ENCODE peak calls at places on chromosomes 16 and 17, in eight cellular contexts. C is ovary; A is CD8-positive, alpha-beta T cell; B is AG04450; P is SJCRH30; X is A549; J is skeletal muscle cell; K is heart right ventricle. D is an unnamed sample.

GRCh38 chr16:87968541-87968940 is 17.3 kb downstream of the BANP start:
- DNase-seq in C (no peak), A (no peak), B (peak), P (no peak), X (no peak), J (peak), K (no peak), D (no peak)

GRCh38 chr16:78034530-78034929 is 12.2 kb downstream of the CLEC3A start:
- DNase-seq in C (no peak), A (no peak), B (no peak), P (peak), X (no peak), J (no peak), K (no peak), D (no peak)

GRCh38 chr16:66495440-66495839 is 54.5 kb downstream of the TK2 start:
- DNase-seq in C (no peak), A (no peak), B (no peak), P (no peak), X (no peak), J (no peak), K (no peak), D (no peak)

GRCh38 chr16:11759997-11760396 is 17.3 kb upstream of the TXNDC11 start:
- DNase-seq in C (no peak), A (no peak), B (no peak), P (no peak), X (no peak), J (no peak), K (no peak), D (no peak)

GRCh38 chr17:13544292-13544691 is 57.4 kb downstream of the HS3ST3A1 start:
- DNase-seq in C (peak), A (no peak), B (peak), P (peak), X (peak), J (peak), K (no peak), D (no peak)

GRCh38 chr16:69194488-69194887 is 7.5 kb downstream of the SNTB2 start:
- DNase-seq in C (no peak), A (no peak), B (no peak), P (no peak), X (no peak), J (no peak), K (no peak), D (no peak)

GRCh38 chr16:3173892-3174617 is 13.9 kb upstream of the OR1F1 start:
- DNase-seq in C (no peak), A (no peak), B (no peak), P (peak), X (peak), J (no peak), K (no peak), D (no peak)

GRCh38 chr17:37239690-37240344 is 136.0 kb upstream of the C17orf78 start:
- DNase-seq in C (no peak), A (no peak), B (no peak), P (peak), X (peak), J (no peak), K (no peak), D (no peak)

GRCh38 chr17:63998050-63998720 is at the start of gene PRR29:
- DNase-seq in C (peak), A (peak), B (peak), P (peak), X (peak), J (no peak), K (peak), D (no peak)

GRCh38 chr16:68800257-68800875 is 43.0 kb upstream of the TANGO6 start:
- DNase-seq in C (peak), A (peak), B (peak), P (peak), X (peak), J (no peak), K (no peak), D (no peak)

GRCh38 chr17:35432176-35433074 is at the start of gene SLFN12:
- DNase-seq in C (peak), A (peak), B (peak), P (peak), X (no peak), J (peak), K (no peak), D (no peak)

GRCh38 chr16:67396775-67397450 is 3.6 kb upstream of the TPPP3 start:
- DNase-seq in C (no peak), A (no peak), B (no peak), P (peak), X (no peak), J (no peak), K (no peak), D (no peak)

GRCh38 chr17:58789160-58789559 is 33.5 kb downstream of the PPM1E start:
- DNase-seq in C (no peak), A (no peak), B (no peak), P (peak), X (no peak), J (no peak), K (no peak), D (no peak)

GRCh38 chr17:47611372-47612350 is 38.1 kb upstream of the KPNB1 start:
- DNase-seq in C (no peak), A (no peak), B (no peak), P (no peak), X (no peak), J (no peak), K (no peak), D (no peak)

GRCh38 chr16:4261557-4262172 is 11.2 kb downstream of the TFAP4 start:
- DNase-seq in C (peak), A (peak), B (no peak), P (peak), X (peak), J (no peak), K (peak), D (no peak)

GRCh38 chr17:3960764-3961163 is 3.5 kb downstream of the ATP2A3 start:
- DNase-seq in C (no peak), A (no peak), B (no peak), P (peak), X (no peak), J (peak), K (no peak), D (no peak)

GRCh38 chr17:19391432-19391831 is 4.4 kb upstream of the MFAP4 start:
- DNase-seq in C (no peak), A (no peak), B (no peak), P (no peak), X (no peak), J (no peak), K (no peak), D (no peak)

GRCh38 chr16:69057400-69058378 is 47.8 kb upstream of the HAS3 start:
- DNase-seq in C (no peak), A (no peak), B (no peak), P (no peak), X (peak), J (peak), K (no peak), D (no peak)

GRCh38 chr16:4172070-4172469 is 55.8 kb upstream of the ADCY9 start:
- DNase-seq in C (no peak), A (no peak), B (peak), P (no peak), X (no peak), J (no peak), K (no peak), D (no peak)

GRCh38 chr17:15918661-15919259 is 26.2 kb upstream of the ADORA2B start:
- DNase-seq in C (no peak), A (no peak), B (no peak), P (no peak), X (peak), J (no peak), K (peak), D (no peak)

GRCh38 chr16:46932802-46933201 is 40.7 kb downstream of the DNAJA2 start:
- DNase-seq in C (no peak), A (no peak), B (no peak), P (peak), X (no peak), J (no peak), K (no peak), D (no peak)

GRCh38 chr17:39393732-39394131 is 7.7 kb downstream of the FBXL20 start:
- DNase-seq in C (no peak), A (no peak), B (no peak), P (no peak), X (no peak), J (no peak), K (no peak), D (no peak)

GRCh38 chr17:51427259-51428255 is 167.2 kb downstream of the UTP18 start:
- DNase-seq in C (no peak), A (peak), B (no peak), P (peak), X (no peak), J (no peak), K (no peak), D (no peak)

GRCh38 chr16:14020141-14020540 is 51.0 kb upstream of the MRTFB start:
- DNase-seq in C (no peak), A (no peak), B (no peak), P (no peak), X (peak), J (no peak), K (no peak), D (no peak)

GRCh38 chr16:8496364-8496763 is 93.9 kb downstream of the TMEM114 start:
- DNase-seq in C (no peak), A (no peak), B (no peak), P (no peak), X (no peak), J (no peak), K (no peak), D (no peak)

GRCh38 chr17:35900280-35900679 is 20.1 kb upstream of the CCL5 start:
- DNase-seq in C (no peak), A (no peak), B (no peak), P (peak), X (no peak), J (no peak), K (no peak), D (no peak)

GRCh38 chr16:55222436-55222835 is 101.6 kb upstream of the IRX6 start:
- DNase-seq in C (no peak), A (no peak), B (no peak), P (no peak), X (no peak), J (no peak), K (no peak), D (no peak)

GRCh38 chr16:69818811-69819587 is 56.9 kb downstream of the WWP2 start:
- DNase-seq in C (no peak), A (no peak), B (no peak), P (no peak), X (no peak), J (no peak), K (no peak), D (no peak)

GRCh38 chr17:11921296-11921695 is 76.0 kb downstream of the ZNF18 start:
- DNase-seq in C (no peak), A (no peak), B (no peak), P (no peak), X (no peak), J (no peak), K (no peak), D (no peak)

GRCh38 chr16:69324013-69324531 is 6.3 kb downstream of the PDF start:
- DNase-seq in C (no peak), A (no peak), B (no peak), P (no peak), X (no peak), J (no peak), K (peak), D (no peak)

GRCh38 chr17:2906907-2907306 is 110.7 kb downstream of the RAP1GAP2 start:
- DNase-seq in C (no peak), A (no peak), B (no peak), P (no peak), X (no peak), J (no peak), K (no peak), D (no peak)

GRCh38 chr16:58589311-58589890 is 40.2 kb downstream of the CNOT1 start:
- DNase-seq in C (no peak), A (no peak), B (no peak), P (no peak), X (no peak), J (no peak), K (no peak), D (no peak)

GRCh38 chr17:9199474-9200196 is 178.3 kb downstream of the NTN1 start:
- DNase-seq in C (no peak), A (no peak), B (no peak), P (peak), X (no peak), J (no peak), K (no peak), D (no peak)

GRCh38 chr17:13885953-13886889 is 183.1 kb upstream of the COX10 start:
- DNase-seq in C (no peak), A (no peak), B (peak), P (peak), X (no peak), J (no peak), K (peak), D (no peak)

GRCh38 chr16:85757341-85757822 is 6.5 kb upstream of the C16orf74 start:
- DNase-seq in C (no peak), A (no peak), B (peak), P (peak), X (no peak), J (peak), K (no peak), D (no peak)

GRCh38 chr16:16167927-16168326 is 55.4 kb downstream of the ABCC6 start:
- DNase-seq in C (no peak), A (no peak), B (no peak), P (no peak), X (no peak), J (no peak), K (no peak), D (no peak)

GRCh38 chr17:17781591-17782424 is 55.0 kb downstream of the SREBF1 start:
- DNase-seq in C (peak), A (no peak), B (no peak), P (peak), X (peak), J (peak), K (peak), D (no peak)

GRCh38 chr16:23959069-23959800 is 123.5 kb downstream of the PRKCB start:
- DNase-seq in C (no peak), A (no peak), B (no peak), P (no peak), X (no peak), J (no peak), K (no peak), D (no peak)

GRCh38 chr17:78357177-78357586 is 2.7 kb downstream of the SOCS3 start:
- DNase-seq in C (peak), A (no peak), B (no peak), P (peak), X (peak), J (no peak), K (peak), D (no peak)
- H3K4me3 ChIP-seq in C (peak), A (peak), B (peak), P (peak), X (peak), J (peak), K (peak), D (peak)

GRCh38 chr17:56637254-56637653 is 43.8 kb downstream of the NOG start:
- DNase-seq in C (no peak), A (no peak), B (no peak), P (no peak), X (no peak), J (no peak), K (no peak), D (no peak)
- H3K4me3 ChIP-seq in C (no peak), A (no peak), B (no peak), P (no peak), X (no peak), J (no peak), K (no peak), D (no peak)

GRCh38 chr16:726438-727290 is at the start of the genes CCDC78 and HAGHL:
- DNase-seq in C (no peak), A (peak), B (no peak), P (peak), X (no peak), J (no peak), K (peak), D (no peak)

GRCh38 chr16:729768-730665 is 3.1 kb downstream of the HAGHL start:
- DNase-seq in C (no peak), A (no peak), B (no peak), P (no peak), X (no peak), J (no peak), K (no peak), D (no peak)

GRCh38 chr16:728890-729744 is 2.2 kb downstream of the HAGHL start:
- DNase-seq in C (no peak), A (no peak), B (no peak), P (no peak), X (no peak), J (no peak), K (no peak), D (no peak)

GRCh38 chr16:727291-727977 is 528 bp downstream of the HAGHL start:
- DNase-seq in C (no peak), A (no peak), B (no peak), P (peak), X (no peak), J (no peak), K (no peak), D (no peak)

DNA sequence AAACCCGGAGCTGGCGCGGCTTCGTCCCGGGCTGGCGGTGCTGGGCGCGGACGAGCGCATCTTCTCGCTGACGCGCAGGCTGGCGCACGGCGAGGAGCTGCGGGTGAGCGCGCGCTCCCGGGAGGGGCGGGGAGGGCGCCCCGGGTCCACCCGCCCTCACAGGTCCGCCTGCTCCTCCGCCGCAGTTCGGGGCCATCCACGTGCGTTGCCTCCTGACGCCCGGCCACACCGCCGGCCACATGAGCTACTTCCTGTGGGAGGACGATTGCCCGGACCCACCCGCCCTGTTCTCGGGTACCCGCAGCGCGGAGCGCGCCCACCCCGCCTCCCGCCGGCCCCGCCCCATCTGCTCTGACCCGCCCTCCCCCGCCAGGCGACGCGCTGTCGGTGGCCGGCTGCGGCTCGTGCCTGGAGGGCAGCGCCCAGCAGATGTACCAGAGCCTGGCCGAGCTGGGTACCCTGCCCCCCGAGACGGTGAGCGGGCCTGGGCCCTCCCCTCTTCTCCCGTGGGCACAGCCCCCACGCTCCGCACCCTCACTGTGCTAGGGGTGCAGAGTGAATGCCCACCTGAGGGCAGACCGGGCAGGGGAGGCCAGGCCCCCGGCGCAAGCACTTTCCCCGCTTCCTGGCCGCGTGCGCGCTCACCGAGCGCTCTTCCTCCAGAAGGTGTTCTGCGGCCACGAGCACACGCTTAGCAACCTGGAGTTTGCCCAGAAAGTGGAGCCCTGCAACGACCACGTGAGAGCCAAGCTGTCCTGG is 1.4 kb downstream of the HAGHL start:
- DNase-seq in C (no peak), A (peak), B (no peak), P (peak), X (peak), J (peak), K (peak), D (no peak)
- H3K4me3 ChIP-seq in C (peak), A (peak), B (peak), P (peak), X (peak), J (peak), K (peak), D (peak)

GRCh38 chr17:28118362-28118761 is 75.9 kb downstream of the NLK start:
- DNase-seq in C (no peak), A (no peak), B (no peak), P (no peak), X (no peak), J (no peak), K (no peak), D (no peak)
- H3K4me3 ChIP-seq in C (no peak), A (no peak), B (no peak), P (no peak), X (no peak), J (no peak), K (peak), D (no peak)

GRCh38 chr17:42778570-42778969 is 1.8 kb upstream of the WNK4 start:
- DNase-seq in C (no peak), A (no peak), B (no peak), P (no peak), X (no peak), J (no peak), K (no peak), D (no peak)
- H3K4me3 ChIP-seq in C (no peak), A (no peak), B (no peak), P (no peak), X (no peak), J (no peak), K (no peak), D (no peak)

DNA sequence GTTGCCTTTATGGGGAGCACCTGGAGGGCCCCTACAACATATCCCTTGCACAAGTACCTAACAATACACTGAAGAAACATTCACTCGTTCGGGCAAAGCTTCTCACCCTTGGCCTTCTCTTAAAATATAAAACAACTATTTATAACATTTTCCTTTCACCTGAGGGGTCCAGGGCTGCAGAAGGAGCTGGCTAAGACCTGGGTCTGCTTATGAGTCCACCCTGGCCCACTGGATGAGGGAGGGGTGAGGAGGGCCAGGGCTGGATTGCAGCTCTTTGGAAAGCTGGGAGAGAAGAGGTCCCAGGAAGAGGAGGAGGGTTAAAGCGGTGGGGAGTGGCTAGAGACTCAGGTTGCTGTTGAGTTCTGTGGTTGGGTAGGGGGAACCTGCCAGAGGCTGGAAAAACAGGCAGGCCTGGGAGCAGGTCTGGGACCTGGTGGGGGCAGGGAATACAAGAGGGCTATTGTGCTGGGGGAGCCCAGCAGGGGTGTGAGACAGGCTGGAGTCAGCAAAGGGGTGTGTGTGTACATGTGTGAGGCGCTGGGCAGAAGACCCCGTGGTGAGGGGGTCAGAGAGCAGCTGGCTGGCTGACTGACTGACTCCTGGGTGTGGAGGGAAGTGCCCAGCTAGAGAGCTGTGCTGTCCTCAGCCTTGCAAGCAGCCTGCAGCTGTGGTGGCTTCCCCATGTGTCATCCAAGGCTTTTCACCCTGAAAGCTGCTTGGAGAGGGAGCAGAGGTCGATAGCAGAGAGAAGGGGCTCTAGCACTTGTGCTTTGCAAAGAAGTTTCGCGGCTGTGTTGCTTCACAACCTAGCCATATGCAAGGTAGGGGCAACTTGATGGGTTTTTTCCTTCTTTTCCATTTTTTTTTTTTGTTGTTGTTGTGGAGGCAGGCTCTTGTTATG is 10.2 kb upstream of the MRC2 start:
- DNase-seq in C (no peak), A (no peak), B (no peak), P (peak), X (no peak), J (no peak), K (no peak), D (no peak)
- H3K4me3 ChIP-seq in C (no peak), A (no peak), B (no peak), P (no peak), X (no peak), J (no peak), K (no peak), D (no peak)